ENCODE peak calls at places on chromosomes 7 and 10, in eight cellular contexts. One of them, this sample, is unnamed.

GRCh38 chr10:102287991-102288390 is 42.7 kb downstream of the GBF1 start:
- DNase-seq in left lung: no peak
- DNase-seq in H9: no peak
- DNase-seq in tibial artery: no peak
- DNase-seq in A673: no peak
- DNase-seq in Peyer's patch: no peak
- DNase-seq in MM.1S: no peak
- DNase-seq in suprapubic skin: no peak
- DNase-seq in this sample: no peak

GRCh38 chr10:86673827-86674581 is 5.7 kb downstream of the LDB3 start:
- DNase-seq in MM.1S: no peak
- DNase-seq in tibial artery: peak; percentile 95
- DNase-seq in Peyer's patch: no peak
- DNase-seq in H9: no peak
- DNase-seq in A673: peak; percentile 24
- DNase-seq in left lung: no peak
- DNase-seq in suprapubic skin: no peak
- DNase-seq in this sample: no peak

GRCh38 chr10:1168763-1169162 is 112.6 kb downstream of the WDR37 start:
- DNase-seq in tibial artery: peak; percentile 33
- DNase-seq in H9: no peak
- DNase-seq in A673: no peak
- DNase-seq in left lung: peak; percentile 22
- DNase-seq in MM.1S: no peak
- DNase-seq in suprapubic skin: peak; percentile 24
- DNase-seq in Peyer's patch: peak; percentile 7
- DNase-seq in this sample: no peak

GRCh38 chr10:99964791-99965190 is 45.0 kb downstream of the DNMBP start:
- DNase-seq in MM.1S: no peak
- DNase-seq in suprapubic skin: no peak
- DNase-seq in A673: peak; percentile 50
- DNase-seq in tibial artery: no peak
- DNase-seq in Peyer's patch: no peak
- DNase-seq in H9: no peak
- DNase-seq in left lung: no peak
- DNase-seq in this sample: no peak

GRCh38 chr7:49001610-49002033 is 77.3 kb downstream of the CDC14C start:
- DNase-seq in H9: peak; percentile 86
- DNase-seq in suprapubic skin: no peak
- DNase-seq in A673: peak; percentile 36
- DNase-seq in MM.1S: peak; percentile 78
- DNase-seq in left lung: no peak
- DNase-seq in Peyer's patch: no peak
- DNase-seq in tibial artery: no peak
- DNase-seq in this sample: no peak

GRCh38 chr10:87976101-87976743 is 112.8 kb downstream of the PTEN start:
- DNase-seq in Peyer's patch: no peak
- DNase-seq in H9: no peak
- DNase-seq in tibial artery: no peak
- DNase-seq in suprapubic skin: no peak
- DNase-seq in MM.1S: no peak
- DNase-seq in left lung: no peak
- DNase-seq in A673: no peak
- DNase-seq in this sample: no peak

GRCh38 chr10:112286837-112287818 is 3.9 kb downstream of the TECTB start:
- DNase-seq in suprapubic skin: no peak
- DNase-seq in H9: no peak
- DNase-seq in tibial artery: no peak
- DNase-seq in Peyer's patch: no peak
- DNase-seq in left lung: peak; percentile 52
- DNase-seq in MM.1S: no peak
- DNase-seq in A673: no peak
- DNase-seq in this sample: no peak

GRCh38 chr10:100338434-100339036 is 8.5 kb upstream of the SCD start:
- DNase-seq in A673: peak; percentile 79
- DNase-seq in suprapubic skin: peak; percentile 81
- DNase-seq in H9: peak; percentile 76
- DNase-seq in tibial artery: peak; percentile 78
- DNase-seq in Peyer's patch: peak; percentile 81
- DNase-seq in left lung: peak; percentile 71
- DNase-seq in MM.1S: peak; percentile 74
- DNase-seq in this sample: peak; percentile 79

GRCh38 chr10:63466168-63466935 is 575 bp upstream of the JMJD1C start:
- DNase-seq in H9: peak; percentile 62
- DNase-seq in suprapubic skin: no peak
- DNase-seq in A673: peak; percentile 70
- DNase-seq in MM.1S: peak; percentile 60
- DNase-seq in tibial artery: no peak
- DNase-seq in left lung: peak; percentile 59
- DNase-seq in Peyer's patch: no peak
- DNase-seq in this sample: peak; percentile 70

GRCh38 chr10:102537948-102538347 is 34.2 kb downstream of the SUFU start:
- DNase-seq in Peyer's patch: no peak
- DNase-seq in tibial artery: no peak
- DNase-seq in A673: no peak
- DNase-seq in left lung: no peak
- DNase-seq in MM.1S: no peak
- DNase-seq in suprapubic skin: no peak
- DNase-seq in H9: no peak
- DNase-seq in this sample: no peak

GRCh38 chr7:26850193-26850651 is 14.2 kb downstream of the SKAP2 start:
- DNase-seq in suprapubic skin: no peak
- DNase-seq in tibial artery: no peak
- DNase-seq in H9: no peak
- DNase-seq in left lung: no peak
- DNase-seq in MM.1S: no peak
- DNase-seq in A673: no peak
- DNase-seq in Peyer's patch: no peak
- DNase-seq in this sample: no peak

GRCh38 chr7:52938455-52939133 is 96.8 kb upstream of the POM121L12 start:
- DNase-seq in Peyer's patch: no peak
- DNase-seq in H9: no peak
- DNase-seq in MM.1S: no peak
- DNase-seq in suprapubic skin: no peak
- DNase-seq in A673: no peak
- DNase-seq in left lung: no peak
- DNase-seq in tibial artery: no peak
- DNase-seq in this sample: no peak

GRCh38 chr7:1757601-1758000 is 87.5 kb downstream of the ELFN1 start:
- DNase-seq in suprapubic skin: no peak
- DNase-seq in A673: no peak
- DNase-seq in tibial artery: no peak
- DNase-seq in H9: no peak
- DNase-seq in left lung: no peak
- DNase-seq in MM.1S: no peak
- DNase-seq in Peyer's patch: no peak
- DNase-seq in this sample: no peak

GRCh38 chr10:94320285-94320914 is 42.3 kb downstream of the NOC3L start:
- DNase-seq in H9: peak; percentile 63
- DNase-seq in MM.1S: peak; percentile 59
- DNase-seq in Peyer's patch: peak; percentile 66
- DNase-seq in left lung: peak; percentile 59
- DNase-seq in tibial artery: no peak
- DNase-seq in A673: peak; percentile 72
- DNase-seq in suprapubic skin: no peak
- DNase-seq in this sample: peak; percentile 61

GRCh38 chr7:32070051-32070405 is 179 bp downstream of the PDE1C start:
- DNase-seq in left lung: no peak
- DNase-seq in Peyer's patch: no peak
- DNase-seq in tibial artery: no peak
- DNase-seq in A673: no peak
- DNase-seq in H9: no peak
- DNase-seq in MM.1S: no peak
- DNase-seq in suprapubic skin: no peak
- DNase-seq in this sample: no peak

GRCh38 chr10:75878586-75878985 is 447.2 kb downstream of the LRMDA start:
- DNase-seq in Peyer's patch: no peak
- DNase-seq in left lung: no peak
- DNase-seq in suprapubic skin: no peak
- DNase-seq in MM.1S: no peak
- DNase-seq in H9: no peak
- DNase-seq in tibial artery: no peak
- DNase-seq in A673: no peak
- DNase-seq in this sample: no peak
- H3K27ac ChIP-seq in Peyer's patch: no peak overlapping the region
- H3K27ac ChIP-seq in left lung: no peak overlapping the region
- H3K27ac ChIP-seq in suprapubic skin: no peak overlapping the region
- H3K27ac ChIP-seq in MM.1S: no peak overlapping the region
- H3K27ac ChIP-seq in H9: no peak overlapping the region
- H3K27ac ChIP-seq in tibial artery: no peak overlapping the region
- H3K27ac ChIP-seq in A673: no peak overlapping the region
- H3K27ac ChIP-seq in this sample: no peak overlapping the region

GRCh38 chr10:6351540-6351939 is 148.8 kb downstream of the PFKFB3 start:
- DNase-seq in MM.1S: no peak
- DNase-seq in left lung: no peak
- DNase-seq in tibial artery: no peak
- DNase-seq in A673: no peak
- DNase-seq in Peyer's patch: no peak
- DNase-seq in suprapubic skin: no peak
- DNase-seq in H9: no peak
- DNase-seq in this sample: no peak

GRCh38 chr10:6348091-6348862 is 145.5 kb downstream of the PFKFB3 start:
- DNase-seq in suprapubic skin: no peak
- DNase-seq in A673: peak; percentile 71
- DNase-seq in left lung: peak; percentile 71
- DNase-seq in Peyer's patch: no peak
- DNase-seq in H9: no peak
- DNase-seq in tibial artery: no peak
- DNase-seq in MM.1S: peak; percentile 93
- DNase-seq in this sample: peak; percentile 65

GRCh38 chr10:6353526-6353925 is 150.8 kb downstream of the PFKFB3 start:
- DNase-seq in A673: no peak
- DNase-seq in MM.1S: no peak
- DNase-seq in H9: no peak
- DNase-seq in Peyer's patch: no peak
- DNase-seq in tibial artery: no peak
- DNase-seq in left lung: no peak
- DNase-seq in suprapubic skin: no peak
- DNase-seq in this sample: no peak

GRCh38 chr10:6349846-6350245 is 147.1 kb downstream of the PFKFB3 start:
- DNase-seq in suprapubic skin: no peak
- DNase-seq in A673: no peak
- DNase-seq in H9: no peak
- DNase-seq in Peyer's patch: no peak
- DNase-seq in left lung: no peak
- DNase-seq in MM.1S: no peak
- DNase-seq in tibial artery: no peak
- DNase-seq in this sample: no peak

GRCh38 chr10:6350609-6351008 is 147.9 kb downstream of the PFKFB3 start:
- DNase-seq in H9: no peak
- DNase-seq in tibial artery: no peak
- DNase-seq in MM.1S: no peak
- DNase-seq in left lung: no peak
- DNase-seq in A673: no peak
- DNase-seq in Peyer's patch: no peak
- DNase-seq in suprapubic skin: no peak
- DNase-seq in this sample: no peak
- H3K27ac ChIP-seq in H9: no peak overlapping the region
- H3K27ac ChIP-seq in tibial artery: no peak overlapping the region
- H3K27ac ChIP-seq in MM.1S: no peak overlapping the region
- H3K27ac ChIP-seq in left lung: no peak overlapping the region
- H3K27ac ChIP-seq in A673: no peak overlapping the region
- H3K27ac ChIP-seq in Peyer's patch: no peak overlapping the region
- H3K27ac ChIP-seq in suprapubic skin: no peak overlapping the region
- H3K27ac ChIP-seq in this sample: no peak overlapping the region

GRCh38 chr10:69860290-69860689 is 58.6 kb downstream of the COL13A1 start:
- DNase-seq in MM.1S: no peak
- DNase-seq in tibial artery: no peak
- DNase-seq in Peyer's patch: no peak
- DNase-seq in A673: no peak
- DNase-seq in H9: no peak
- DNase-seq in suprapubic skin: no peak
- DNase-seq in left lung: no peak
- DNase-seq in this sample: no peak

GRCh38 chr10:69854685-69855345 is 53.1 kb downstream of the COL13A1 start:
- DNase-seq in A673: no peak
- DNase-seq in Peyer's patch: peak; percentile 65
- DNase-seq in MM.1S: no peak
- DNase-seq in H9: no peak
- DNase-seq in left lung: no peak
- DNase-seq in tibial artery: no peak
- DNase-seq in suprapubic skin: no peak
- DNase-seq in this sample: no peak

GRCh38 chr10:69858201-69858600 is 56.5 kb downstream of the COL13A1 start:
- DNase-seq in tibial artery: no peak
- DNase-seq in suprapubic skin: no peak
- DNase-seq in Peyer's patch: no peak
- DNase-seq in H9: no peak
- DNase-seq in MM.1S: no peak
- DNase-seq in left lung: no peak
- DNase-seq in A673: no peak
- DNase-seq in this sample: no peak

GRCh38 chr10:69855346-69856163 is 53.8 kb downstream of the COL13A1 start:
- DNase-seq in A673: no peak
- DNase-seq in suprapubic skin: no peak
- DNase-seq in Peyer's patch: peak; percentile 73
- DNase-seq in MM.1S: no peak
- DNase-seq in tibial artery: no peak
- DNase-seq in left lung: no peak
- DNase-seq in H9: no peak
- DNase-seq in this sample: no peak

GRCh38 chr10:69856601-69857166 is 55.0 kb downstream of the COL13A1 start:
- DNase-seq in tibial artery: no peak
- DNase-seq in H9: no peak
- DNase-seq in Peyer's patch: no peak
- DNase-seq in left lung: no peak
- DNase-seq in A673: no peak
- DNase-seq in suprapubic skin: no peak
- DNase-seq in MM.1S: no peak
- DNase-seq in this sample: no peak
- H3K27ac ChIP-seq in tibial artery: no peak overlapping the region
- H3K27ac ChIP-seq in H9: no peak overlapping the region
- H3K27ac ChIP-seq in Peyer's patch: peak overlapping the region; percentile 83
- H3K27ac ChIP-seq in left lung: no peak overlapping the region
- H3K27ac ChIP-seq in A673: no peak overlapping the region
- H3K27ac ChIP-seq in suprapubic skin: no peak overlapping the region
- H3K27ac ChIP-seq in MM.1S: no peak overlapping the region
- H3K27ac ChIP-seq in this sample: no peak overlapping the region

GRCh38 chr10:7192831-7193348 is 217.9 kb downstream of the SFMBT2 start:
- DNase-seq in Peyer's patch: no peak
- DNase-seq in suprapubic skin: no peak
- DNase-seq in H9: no peak
- DNase-seq in A673: no peak
- DNase-seq in tibial artery: no peak
- DNase-seq in left lung: no peak
- DNase-seq in MM.1S: no peak
- DNase-seq in this sample: no peak

GRCh38 chr10:7195118-7195517 is 215.7 kb downstream of the SFMBT2 start:
- DNase-seq in left lung: no peak
- DNase-seq in tibial artery: no peak
- DNase-seq in MM.1S: no peak
- DNase-seq in Peyer's patch: no peak
- DNase-seq in H9: no peak
- DNase-seq in A673: no peak
- DNase-seq in suprapubic skin: no peak
- DNase-seq in this sample: no peak

GRCh38 chr10:7194571-7194970 is 216.3 kb downstream of the SFMBT2 start:
- DNase-seq in suprapubic skin: no peak
- DNase-seq in H9: no peak
- DNase-seq in tibial artery: no peak
- DNase-seq in A673: no peak
- DNase-seq in left lung: no peak
- DNase-seq in Peyer's patch: no peak
- DNase-seq in MM.1S: no peak
- DNase-seq in this sample: no peak

GRCh38 chr10:7192041-7192440 is 218.8 kb downstream of the SFMBT2 start:
- DNase-seq in H9: no peak
- DNase-seq in Peyer's patch: no peak
- DNase-seq in tibial artery: no peak
- DNase-seq in suprapubic skin: no peak
- DNase-seq in A673: no peak
- DNase-seq in left lung: no peak
- DNase-seq in MM.1S: no peak
- DNase-seq in this sample: no peak

GRCh38 chr10:7193369-7193768 is 217.5 kb downstream of the SFMBT2 start:
- DNase-seq in A673: no peak
- DNase-seq in H9: no peak
- DNase-seq in MM.1S: no peak
- DNase-seq in left lung: no peak
- DNase-seq in suprapubic skin: no peak
- DNase-seq in tibial artery: no peak
- DNase-seq in Peyer's patch: no peak
- DNase-seq in this sample: no peak
- H3K27ac ChIP-seq in A673: no peak overlapping the region
- H3K27ac ChIP-seq in H9: no peak overlapping the region
- H3K27ac ChIP-seq in MM.1S: no peak overlapping the region
- H3K27ac ChIP-seq in left lung: no peak overlapping the region
- H3K27ac ChIP-seq in suprapubic skin: no peak overlapping the region
- H3K27ac ChIP-seq in tibial artery: no peak overlapping the region
- H3K27ac ChIP-seq in Peyer's patch: no peak overlapping the region
- H3K27ac ChIP-seq in this sample: no peak overlapping the region

This sample was measured in lower lobe of right lung.